ENCODE peak calls at places on chromosome 9, in nine cellular contexts. U is Peyer's patch, V is BJ, F is type B pancreatic cell, G is epithelial cell of esophagus, O is ovary, K is tibial artery, W is B cell, M is GM13976. R is an unnamed sample.

GRCh38 chr9:7984713-7985112 is 185.1 kb upstream of the DMAC1 start:
- DNase-seq in G (no peak), F (no peak), K (no peak), M (no peak), V (no peak), W (no peak), O (no peak), U (no peak), R (no peak)

GRCh38 chr9:27888661-27889295 is 315.5 kb upstream of the C9orf72 start:
- DNase-seq in V (no peak), M (peak), G (peak), W (peak), O (no peak), F (no peak), K (no peak), U (no peak), R (peak)

GRCh38 chr9:89933578-89933977 is 328.8 kb downstream of the GADD45G start:
- DNase-seq in W (no peak), O (no peak), G (no peak), V (no peak), M (no peak), U (no peak), K (peak), F (no peak), R (no peak)

GRCh38 chr9:87370003-87370685 is 127.5 kb upstream of the DAPK1 start:
- DNase-seq in V (no peak), F (no peak), W (no peak), M (no peak), U (no peak), K (no peak), G (no peak), O (no peak), R (no peak)

GRCh38 chr9:2602704-2603116 is 18.9 kb upstream of the VLDLR start:
- DNase-seq in O (no peak), V (no peak), F (no peak), G (peak), M (no peak), K (no peak), U (no peak), W (no peak), R (no peak)

GRCh38 chr9:122398371-122398924 is 27.6 kb downstream of the PTGS1 start:
- DNase-seq in O (no peak), F (no peak), W (no peak), V (no peak), U (no peak), G (no peak), M (no peak), K (no peak), R (no peak)

GRCh38 chr9:35519697-35520403 is 29.9 kb downstream of the RUSC2 start:
- DNase-seq in V (no peak), M (no peak), U (no peak), W (no peak), G (peak), K (no peak), F (no peak), O (no peak), R (no peak)

GRCh38 chr9:36144322-36145206 is 8.0 kb downstream of the GLIPR2 start:
- DNase-seq in F (no peak), U (peak), G (no peak), K (no peak), M (peak), W (peak), O (no peak), V (no peak), R (no peak)

GRCh38 chr9:116174347-116174746 is 20.8 kb downstream of the PAPPA start:
- DNase-seq in O (no peak), K (no peak), U (no peak), V (no peak), M (no peak), G (peak), F (no peak), W (no peak), R (no peak)

GRCh38 chr9:89080193-89080592 is 88.9 kb downstream of the S1PR3 start:
- DNase-seq in M (no peak), F (no peak), G (no peak), O (no peak), V (no peak), K (peak), U (no peak), W (no peak), R (no peak)

GRCh38 chr9:116572095-116572748 is 114.9 kb upstream of the TRIM32 start:
- DNase-seq in F (peak), O (peak), V (no peak), W (peak), M (peak), K (peak), U (peak), G (peak), R (peak)

GRCh38 chr9:70117835-70118319 is 74.2 kb downstream of the MAMDC2 start:
- DNase-seq in F (no peak), V (no peak), U (no peak), G (peak), M (no peak), W (no peak), O (no peak), K (no peak), R (no peak)

GRCh38 chr9:1456301-1456999 is 406.3 kb downstream of the DMRT2 start:
- DNase-seq in G (peak), O (no peak), K (no peak), U (no peak), V (no peak), W (no peak), F (no peak), M (no peak), R (no peak)

GRCh38 chr9:14103115-14103514 is 210.8 kb downstream of the NFIB start:
- DNase-seq in G (no peak), O (no peak), M (no peak), F (no peak), K (no peak), W (no peak), U (no peak), V (no peak), R (no peak)

GRCh38 chr9:121281614-121282291 is 13.8 kb downstream of the GSN start:
- DNase-seq in U (no peak), F (no peak), M (no peak), V (no peak), O (peak), K (peak), W (no peak), G (peak), R (no peak)

GRCh38 chr9:115891929-115892328 is 261.7 kb upstream of the PAPPA start:
- DNase-seq in K (no peak), O (no peak), V (peak), M (no peak), G (peak), U (no peak), F (no peak), W (no peak), R (no peak)

GRCh38 chr9:128454991-128455390 is 815 bp upstream of the ODF2 start:
- DNase-seq in K (no peak), G (no peak), F (no peak), O (no peak), U (no peak), V (no peak), M (no peak), W (no peak), R (no peak)

GRCh38 chr9:130441031-130441430 is 3.7 kb upstream of the ASS1 start:
- DNase-seq in U (no peak), K (no peak), G (no peak), M (no peak), O (no peak), W (no peak), F (no peak), V (no peak), R (no peak)

GRCh38 chr9:117160254-117160653 is 254.6 kb downstream of the ASTN2 start:
- DNase-seq in O (no peak), M (no peak), G (no peak), U (no peak), F (no peak), V (no peak), K (no peak), W (no peak), R (no peak)

GRCh38 chr9:97415146-97415545 is 3.2 kb downstream of the TDRD7 start:
- DNase-seq in M (no peak), W (no peak), U (no peak), G (no peak), O (no peak), K (no peak), V (no peak), F (no peak), R (no peak)

GRCh38 chr9:86080112-86080579 is 19.2 kb downstream of the GOLM1 start:
- DNase-seq in O (no peak), M (no peak), V (no peak), G (no peak), F (no peak), K (no peak), U (no peak), W (no peak), R (no peak)

GRCh38 chr9:133460405-133461175 is 812 bp downstream of the CACFD1 start:
- DNase-seq in V (no peak), M (peak), O (peak), G (peak), W (peak), F (no peak), K (peak), U (peak), R (peak)

GRCh38 chr9:109779711-109780452 is at the start of gene PALM2AKAP2:
- DNase-seq in M (peak), G (peak), U (no peak), F (peak), V (no peak), W (no peak), K (peak), O (no peak), R (no peak)

DNA sequence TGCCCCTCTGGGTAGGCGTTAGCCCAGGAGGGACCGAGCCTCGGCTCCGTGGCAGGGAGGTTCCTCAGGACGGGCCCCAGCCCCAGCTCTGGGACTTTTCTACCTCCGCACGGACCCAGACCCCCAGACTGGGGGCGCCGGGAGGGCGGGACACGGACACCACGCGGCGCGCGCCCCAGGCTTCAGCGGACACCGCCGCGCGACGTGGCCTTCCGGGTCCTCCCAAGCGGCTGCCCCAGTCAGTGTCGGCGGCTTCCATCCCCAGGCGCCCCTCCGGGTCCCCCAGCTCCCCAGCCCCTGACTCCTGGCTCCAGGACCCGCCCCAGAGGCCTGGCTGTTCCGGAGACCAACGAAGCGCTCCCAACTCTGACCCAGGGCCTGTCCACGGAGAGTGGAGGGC is 3.1 kb downstream of the LCNL1 start:
- DNase-seq in K (no peak), F (no peak), W (no peak), M (no peak), U (no peak), G (no peak), O (no peak), V (no peak), R (no peak)
- TF ChIP-seq CTCF in K (no peak), F (no peak), W (no peak), M (no peak), U (no peak), G (no peak), O (no peak), V (no peak), R (no peak)

DNA sequence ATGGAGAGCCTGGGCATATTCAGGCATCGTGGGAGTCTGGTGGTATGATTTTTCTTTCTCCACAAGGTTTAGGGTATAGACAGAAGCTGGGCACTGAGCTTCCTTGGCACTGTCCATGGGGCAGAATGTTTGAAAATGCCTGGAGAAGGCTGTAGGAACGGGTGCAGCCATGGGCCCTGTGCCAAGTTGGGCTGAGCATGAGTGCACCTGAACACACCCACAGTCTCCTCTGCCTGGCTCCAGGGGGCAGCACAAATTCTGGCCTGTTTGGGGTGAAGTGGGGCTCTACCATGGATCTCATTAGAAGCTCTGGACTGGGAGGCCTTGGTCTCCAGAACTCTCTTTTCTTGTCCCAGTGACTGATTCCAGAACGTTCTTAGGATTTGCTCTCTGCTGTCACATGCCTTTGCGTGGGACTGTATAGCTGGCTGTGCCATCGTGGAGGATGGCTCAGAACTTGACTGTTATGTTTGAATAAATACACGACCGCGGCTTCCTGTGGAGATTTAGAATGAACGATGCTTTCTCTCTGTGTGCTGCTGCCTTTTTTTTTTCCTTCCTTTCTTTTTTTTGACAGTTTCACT is 229.8 kb downstream of the FANCC start:
- DNase-seq in U (no peak), M (no peak), W (no peak), V (no peak), K (peak), G (peak), O (no peak), F (no peak), R (no peak)
- TF ChIP-seq CTCF in U (no peak), M (no peak), W (no peak), V (peak), K (no peak), G (peak), O (no peak), F (no peak), R (peak)

GRCh38 chr9:138066049-138066448 is 188.5 kb downstream of the CACNA1B start:
- DNase-seq in U (peak), O (peak), W (no peak), G (no peak), F (peak), M (no peak), V (no peak), K (peak), R (no peak)
- TF ChIP-seq CTCF in U (no peak), O (no peak), W (no peak), G (no peak), F (peak), M (no peak), V (no peak), K (no peak), R (no peak)

GRCh38 chr9:18237776-18238175 is 236.2 kb upstream of the ADAMTSL1 start:
- DNase-seq in W (no peak), O (no peak), V (no peak), F (no peak), U (no peak), G (no peak), M (no peak), K (no peak), R (no peak)
- TF ChIP-seq CTCF in W (no peak), O (no peak), V (no peak), F (no peak), U (no peak), G (no peak), M (no peak), K (no peak), R (no peak)

DNA sequence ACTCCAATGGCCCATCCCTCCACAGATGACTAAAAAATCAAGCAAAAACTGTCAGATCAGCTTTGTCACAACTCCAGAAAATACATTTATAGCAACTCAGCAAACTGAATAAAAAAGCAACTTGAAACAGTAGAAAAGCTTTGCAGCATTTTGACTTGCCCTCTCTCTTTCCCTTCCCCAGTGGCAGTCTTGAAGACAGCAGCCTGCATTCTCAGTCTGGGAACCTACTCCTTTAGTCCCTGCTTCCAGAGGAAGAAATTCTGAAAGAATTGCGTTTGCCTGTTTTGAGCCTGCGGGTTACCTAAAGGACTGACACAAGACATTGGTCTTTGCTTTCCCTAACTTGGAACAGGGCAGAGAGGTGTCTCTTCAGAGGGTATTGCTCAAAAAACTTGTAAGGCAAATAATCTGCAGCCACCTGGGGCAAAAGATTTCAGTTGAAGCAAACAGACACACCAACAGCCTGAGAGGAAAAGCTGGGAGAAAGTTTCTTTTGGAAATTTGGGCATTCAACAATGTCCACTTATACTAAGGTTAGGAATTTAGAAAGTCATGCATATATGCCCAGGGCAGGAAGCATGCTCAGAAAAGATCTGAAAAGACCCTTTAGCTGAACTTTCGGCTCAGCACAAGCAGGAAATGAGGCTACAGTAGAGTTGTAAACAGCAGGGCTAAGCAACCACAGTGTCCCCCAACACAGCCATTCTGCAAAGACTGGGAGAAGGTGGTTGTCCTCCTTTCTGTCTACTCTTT is 15.2 kb upstream of the SLC35D2 start:
- DNase-seq in W (peak), K (no peak), M (no peak), G (no peak), O (no peak), U (peak), F (no peak), V (no peak), R (peak)
- TF ChIP-seq CTCF in W (no peak), K (no peak), M (no peak), G (no peak), O (no peak), U (no peak), F (peak), V (no peak), R (no peak)

GRCh38 chr9:6566409-6567139 is 79.0 kb downstream of the GLDC start:
- DNase-seq in V (peak), K (no peak), O (no peak), U (no peak), G (peak), M (no peak), W (no peak), F (no peak), R (peak)
- TF ChIP-seq CTCF in V (no peak), K (no peak), O (no peak), U (no peak), G (no peak), M (no peak), W (no peak), F (no peak), R (no peak)

R was measured in GM10248.